ENCODE peak calls at places on chromosomes 4 and X, in four cellular contexts. N is H1, X is GM12878, Y is K562. C is an unnamed sample. For H4K20me1, the result is how much of the 10 kb centered on the place peaks cover.

GRCh38 chr4:132642196-132642817 is 506.8 kb upstream of the PCDH10 start:
- DNase-seq in Y (peak), N (peak), X (peak), C (peak)

GRCh38 chr4:184471872-184472539 is 2.3 kb downstream of the IRF2 start:
- DNase-seq in N (no peak), X (no peak), Y (peak), C (peak)

GRCh38 chr4:10605746-10606482 is 78.7 kb downstream of the CLNK start:
- DNase-seq in N (no peak), Y (no peak), X (no peak), C (peak)

GRCh38 chr4:87017580-87018061 is 82.8 kb downstream of the AFF1 start:
- DNase-seq in Y (peak), N (no peak), X (no peak), C (peak)

GRCh38 chr4:154049457-154050181 is 260.7 kb upstream of the SFRP2 start:
- DNase-seq in N (peak), Y (peak), X (no peak), C (no peak)

GRCh38 chrX:37349131-37350033 is at the start of gene PRRG1:
- DNase-seq in Y (peak), N (peak), X (no peak), C (peak)

GRCh38 chr4:127124919-127125318 is 507.8 kb upstream of the INTU start:
- DNase-seq in N (no peak), X (no peak), Y (no peak), C (peak)

GRCh38 chr4:90127223-90127705 is at the start of gene CCSER1:
- DNase-seq in X (no peak), Y (no peak), N (no peak), C (peak)

GRCh38 chrX:51361251-51361650 is 28.6 kb downstream of the NUDT10 start:
- DNase-seq in N (no peak), Y (no peak), X (no peak), C (no peak)
- TF ChIP-seq CHD1 in N (no peak), Y (no peak), X (no peak), C (no peak)

DNA sequence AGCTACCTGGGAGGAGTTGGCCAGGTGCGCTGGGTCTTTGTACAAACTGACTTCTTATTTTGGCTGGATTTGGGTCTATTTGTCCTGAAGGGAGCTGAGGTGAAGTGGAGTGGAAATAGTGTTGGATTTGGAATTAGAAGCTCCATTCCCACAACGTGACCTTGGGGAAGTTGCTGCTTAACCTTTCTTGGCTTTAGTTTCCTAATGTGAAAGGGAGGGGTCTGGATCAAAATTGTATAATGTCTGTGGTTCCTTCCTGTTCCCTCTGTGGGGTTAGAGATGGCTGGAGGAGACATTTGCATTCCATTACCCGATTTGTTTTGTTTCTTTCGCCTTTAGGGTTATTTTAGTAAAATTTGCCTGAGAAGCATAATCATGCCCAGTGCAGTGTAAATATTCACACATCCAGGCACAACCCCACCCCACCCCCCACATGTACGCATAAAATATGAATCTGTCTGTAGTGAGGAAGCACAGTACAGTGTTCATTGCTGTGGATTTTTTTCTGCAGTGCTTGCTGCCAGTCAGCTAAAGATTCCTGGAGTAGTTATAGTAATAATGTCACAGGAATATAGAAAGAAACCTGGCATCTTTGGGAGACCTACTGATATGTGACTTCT is 21.5 kb downstream of the JADE1 start:
- DNase-seq in Y (no peak), N (no peak), X (no peak), C (no peak)
- H4K20me1 ChIP-seq in Y (under half), N (half or more), X (under half), C (under half)

GRCh38 chrX:31114858-31115257 is 43.0 kb upstream of the FTHL17 start:
- DNase-seq in X (no peak), Y (no peak), N (no peak), C (no peak)
- TF ChIP-seq CHD1 in X (no peak), Y (no peak), N (no peak), C (no peak)

GRCh38 chr4:1987721-1988326 is 20.9 kb downstream of the NELFA start:
- DNase-seq in X (no peak), N (no peak), Y (no peak), C (no peak)
- H4K20me1 ChIP-seq in X (under half), N (under half), Y (under half), C (under half)

GRCh38 chr4:83589283-83589682 is 53.4 kb downstream of the GPAT3 start:
- DNase-seq in X (no peak), Y (no peak), N (no peak), C (no peak)
- TF ChIP-seq CHD1 in X (no peak), Y (no peak), N (no peak), C (no peak)

GRCh38 chr4:8304827-8305695 is 35.5 kb downstream of the HTRA3 start:
- DNase-seq in X (no peak), Y (no peak), N (no peak), C (no peak)
- H4K20me1 ChIP-seq in X (under half), Y (under half), N (under half), C (under half)